ENCODE peak calls at places on chromosomes 16 and 17, in five cellular contexts. One of them, this sample, is unnamed. For H3K4me1 and H3K36me3, the result is how much of the 10 kb centered on the place peaks cover.

GRCh38 chr17:51016099-51016498 is 104.6 kb downstream of the SPAG9 start:
- DNase-seq in colonic mucosa: no peak
- DNase-seq in cardiac muscle cell: no peak
- DNase-seq in mucosa of descending colon: no peak
- DNase-seq in adrenal gland: no peak
- DNase-seq in this sample: no peak

GRCh38 chr16:57889960-57890751 is 80.8 kb downstream of the CNGB1 start:
- DNase-seq in adrenal gland: peak
- DNase-seq in cardiac muscle cell: peak
- DNase-seq in colonic mucosa: peak
- DNase-seq in mucosa of descending colon: no peak
- DNase-seq in this sample: no peak

GRCh38 chr16:46696957-46697356 is 7.5 kb downstream of the ORC6 start:
- DNase-seq in colonic mucosa: no peak
- DNase-seq in cardiac muscle cell: no peak
- DNase-seq in mucosa of descending colon: no peak
- DNase-seq in adrenal gland: no peak
- DNase-seq in this sample: no peak

GRCh38 chr17:46952115-46952514 is 26.9 kb downstream of the RPRML start:
- DNase-seq in adrenal gland: no peak
- DNase-seq in mucosa of descending colon: no peak
- DNase-seq in cardiac muscle cell: no peak
- DNase-seq in colonic mucosa: no peak
- DNase-seq in this sample: no peak

GRCh38 chr16:1407749-1408148 is 6.8 kb downstream of the UNKL start:
- DNase-seq in colonic mucosa: no peak
- DNase-seq in adrenal gland: no peak
- DNase-seq in cardiac muscle cell: peak
- DNase-seq in mucosa of descending colon: no peak
- DNase-seq in this sample: no peak

GRCh38 chr16:83588070-83588469 is 219.7 kb upstream of the HSBP1 start:
- DNase-seq in adrenal gland: no peak
- DNase-seq in cardiac muscle cell: no peak
- DNase-seq in mucosa of descending colon: no peak
- DNase-seq in colonic mucosa: no peak
- DNase-seq in this sample: no peak

GRCh38 chr16:68564367-68564985 is 25.4 kb downstream of the ZFP90 start:
- DNase-seq in adrenal gland: no peak
- DNase-seq in colonic mucosa: no peak
- DNase-seq in mucosa of descending colon: no peak
- DNase-seq in cardiac muscle cell: peak
- DNase-seq in this sample: no peak

GRCh38 chr16:15034266-15035162 is 21.4 kb downstream of the NTAN1 start:
- DNase-seq in cardiac muscle cell: peak
- DNase-seq in mucosa of descending colon: no peak
- DNase-seq in adrenal gland: no peak
- DNase-seq in colonic mucosa: no peak
- DNase-seq in this sample: no peak

GRCh38 chr16:83660282-83660681 is 147.5 kb upstream of the HSBP1 start:
- DNase-seq in mucosa of descending colon: no peak
- DNase-seq in adrenal gland: no peak
- DNase-seq in colonic mucosa: no peak
- DNase-seq in cardiac muscle cell: no peak
- DNase-seq in this sample: no peak

GRCh38 chr16:14111713-14112538 is 40.8 kb downstream of the MRTFB start:
- DNase-seq in adrenal gland: peak
- DNase-seq in cardiac muscle cell: peak
- DNase-seq in mucosa of descending colon: peak
- DNase-seq in colonic mucosa: peak
- DNase-seq in this sample: peak

GRCh38 chr17:75771334-75772281 is 6.6 kb upstream of the GALK1 start:
- DNase-seq in colonic mucosa: no peak
- DNase-seq in adrenal gland: peak
- DNase-seq in cardiac muscle cell: peak
- DNase-seq in mucosa of descending colon: peak
- DNase-seq in this sample: no peak

GRCh38 chr16:31177136-31177535 is 2.8 kb upstream of the FUS start:
- DNase-seq in adrenal gland: no peak
- DNase-seq in cardiac muscle cell: no peak
- DNase-seq in mucosa of descending colon: no peak
- DNase-seq in colonic mucosa: no peak
- DNase-seq in this sample: no peak

GRCh38 chr16:27067138-27067537 is 411 bp downstream of the C16orf82 start:
- DNase-seq in colonic mucosa: no peak
- DNase-seq in adrenal gland: no peak
- DNase-seq in cardiac muscle cell: no peak
- DNase-seq in mucosa of descending colon: no peak
- DNase-seq in this sample: no peak

GRCh38 chr17:42598905-42599304 is 10.3 kb downstream of the RETREG3 start:
- DNase-seq in adrenal gland: no peak
- DNase-seq in cardiac muscle cell: no peak
- DNase-seq in colonic mucosa: no peak
- DNase-seq in mucosa of descending colon: no peak
- DNase-seq in this sample: peak

GRCh38 chr16:51989637-51990230 is 557.2 kb downstream of the TOX3 start:
- DNase-seq in mucosa of descending colon: no peak
- DNase-seq in cardiac muscle cell: no peak
- DNase-seq in colonic mucosa: no peak
- DNase-seq in adrenal gland: no peak
- DNase-seq in this sample: no peak

GRCh38 chr16:66954097-66954659 is 6.9 kb upstream of the CES3 start:
- DNase-seq in adrenal gland: peak
- DNase-seq in cardiac muscle cell: peak
- DNase-seq in mucosa of descending colon: peak
- DNase-seq in colonic mucosa: peak
- DNase-seq in this sample: peak

GRCh38 chr17:51097708-51098446 is 22.8 kb downstream of the SPAG9 start:
- DNase-seq in adrenal gland: no peak
- DNase-seq in colonic mucosa: peak
- DNase-seq in mucosa of descending colon: no peak
- DNase-seq in cardiac muscle cell: no peak
- DNase-seq in this sample: no peak

GRCh38 chr16:68072038-68072695 is 13.0 kb upstream of the NFATC3 start:
- DNase-seq in colonic mucosa: peak
- DNase-seq in adrenal gland: peak
- DNase-seq in cardiac muscle cell: no peak
- DNase-seq in mucosa of descending colon: peak
- DNase-seq in this sample: no peak

GRCh38 chr16:53761967-53762726 is 58.2 kb downstream of the FTO start:
- DNase-seq in adrenal gland: no peak
- DNase-seq in mucosa of descending colon: no peak
- DNase-seq in cardiac muscle cell: peak
- DNase-seq in colonic mucosa: no peak
- DNase-seq in this sample: no peak

DNA sequence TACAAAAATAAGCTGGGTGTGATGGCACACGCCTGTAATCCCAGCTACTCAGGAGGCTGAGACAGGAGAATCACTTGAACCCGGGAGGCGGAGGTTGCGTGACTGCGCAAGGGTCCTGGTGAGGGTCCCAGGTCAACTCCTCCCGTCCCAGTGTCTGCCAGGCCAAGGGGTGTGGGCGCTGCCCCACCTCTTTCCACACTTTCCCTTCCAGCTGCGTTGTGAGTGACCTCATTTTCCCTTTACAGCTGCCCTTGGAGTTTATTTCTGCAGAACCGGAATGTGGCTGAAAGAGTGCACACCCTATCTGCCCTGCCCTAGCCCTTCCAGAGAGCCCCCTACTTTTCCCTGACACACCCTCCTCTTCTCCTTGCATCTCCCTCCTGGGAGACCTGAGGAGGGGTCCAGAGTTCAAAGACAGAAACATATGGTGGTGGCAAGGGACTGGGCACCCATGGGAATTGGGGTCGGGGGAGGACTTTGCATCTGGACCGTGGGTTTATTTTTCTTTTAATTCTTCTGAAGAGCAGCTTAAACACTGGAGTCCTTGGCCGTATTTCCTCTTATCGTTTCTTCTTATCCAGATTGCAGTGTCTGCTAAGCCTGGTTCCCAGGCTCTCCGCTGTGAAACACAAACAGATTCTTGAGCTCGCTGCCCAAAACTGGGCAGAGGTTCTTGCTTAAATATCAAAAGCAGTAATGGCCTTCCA is 20.9 kb downstream of the MRC2 start:
- DNase-seq in adrenal gland: no peak
- DNase-seq in mucosa of descending colon: no peak
- DNase-seq in colonic mucosa: no peak
- DNase-seq in cardiac muscle cell: no peak
- DNase-seq in this sample: no peak
- H3K4me1 ChIP-seq in adrenal gland: under half
- H3K4me1 ChIP-seq in mucosa of descending colon: under half
- H3K4me1 ChIP-seq in colonic mucosa: under half
- H3K4me1 ChIP-seq in cardiac muscle cell: under half
- H3K4me1 ChIP-seq in this sample: under half

GRCh38 chr16:24117680-24118079 is 138.5 kb upstream of the CACNG3 start:
- DNase-seq in adrenal gland: no peak
- DNase-seq in mucosa of descending colon: no peak
- DNase-seq in cardiac muscle cell: no peak
- DNase-seq in colonic mucosa: no peak
- DNase-seq in this sample: no peak
- H3K36me3 ChIP-seq in adrenal gland: under half
- H3K36me3 ChIP-seq in mucosa of descending colon: under half
- H3K36me3 ChIP-seq in cardiac muscle cell: under half
- H3K36me3 ChIP-seq in colonic mucosa: under half
- H3K36me3 ChIP-seq in this sample: under half

GRCh38 chr17:18857864-18858566 is at the start of gene PRPSAP2:
- DNase-seq in adrenal gland: peak
- DNase-seq in colonic mucosa: peak
- DNase-seq in cardiac muscle cell: peak
- DNase-seq in mucosa of descending colon: peak
- DNase-seq in this sample: peak
- TF ChIP-seq CTCF in adrenal gland: no peak
- TF ChIP-seq CTCF in colonic mucosa: no peak
- TF ChIP-seq CTCF in cardiac muscle cell: no peak
- TF ChIP-seq CTCF in mucosa of descending colon: no peak
- TF ChIP-seq CTCF in this sample: no peak

DNA sequence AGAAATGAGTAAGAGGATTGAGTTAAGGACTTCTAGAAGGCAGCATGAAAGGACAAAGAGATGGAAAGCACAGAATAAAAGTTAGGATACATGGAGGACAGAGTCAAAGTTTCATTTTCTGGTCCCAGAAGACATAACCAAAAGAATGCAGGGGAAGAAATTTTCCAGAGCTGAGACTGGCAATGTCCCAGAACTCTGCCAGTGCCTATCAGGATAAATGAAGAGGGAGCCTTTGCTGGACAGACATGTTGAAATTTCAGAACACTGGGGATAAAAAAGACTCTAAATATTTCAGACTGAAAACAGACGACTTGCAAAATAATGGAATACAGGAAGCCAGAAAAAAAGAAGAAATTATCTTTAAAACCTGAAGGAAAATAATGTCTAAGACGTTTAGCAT is 55.7 kb downstream of the NT5M start:
- DNase-seq in mucosa of descending colon: no peak
- DNase-seq in cardiac muscle cell: peak
- DNase-seq in adrenal gland: no peak
- DNase-seq in colonic mucosa: no peak
- DNase-seq in this sample: no peak
- H3K4me1 ChIP-seq in mucosa of descending colon: under half
- H3K4me1 ChIP-seq in cardiac muscle cell: under half
- H3K4me1 ChIP-seq in adrenal gland: under half
- H3K4me1 ChIP-seq in colonic mucosa: under half
- H3K4me1 ChIP-seq in this sample: under half

GRCh38 chr16:4698321-4699029 is 5.1 kb downstream of the NUDT16L1 start:
- DNase-seq in adrenal gland: no peak
- DNase-seq in mucosa of descending colon: peak
- DNase-seq in colonic mucosa: no peak
- DNase-seq in cardiac muscle cell: no peak
- DNase-seq in this sample: no peak
- H3K36me3 ChIP-seq in adrenal gland: under half
- H3K36me3 ChIP-seq in mucosa of descending colon: under half
- H3K36me3 ChIP-seq in colonic mucosa: under half
- H3K36me3 ChIP-seq in cardiac muscle cell: under half
- H3K36me3 ChIP-seq in this sample: half or more

GRCh38 chr16:87149051-87149450 is 168.1 kb downstream of the C16orf95 start:
- DNase-seq in cardiac muscle cell: no peak
- DNase-seq in colonic mucosa: no peak
- DNase-seq in mucosa of descending colon: no peak
- DNase-seq in adrenal gland: no peak
- DNase-seq in this sample: no peak

GRCh38 chr16:87144232-87144631 is 173.0 kb downstream of the C16orf95 start:
- DNase-seq in cardiac muscle cell: no peak
- DNase-seq in colonic mucosa: no peak
- DNase-seq in adrenal gland: no peak
- DNase-seq in mucosa of descending colon: no peak
- DNase-seq in this sample: no peak

GRCh38 chr16:87143661-87144121 is 173.5 kb downstream of the C16orf95 start:
- DNase-seq in colonic mucosa: no peak
- DNase-seq in cardiac muscle cell: no peak
- DNase-seq in adrenal gland: no peak
- DNase-seq in mucosa of descending colon: no peak
- DNase-seq in this sample: no peak

GRCh38 chr16:87146676-87147075 is 170.5 kb downstream of the C16orf95 start:
- DNase-seq in cardiac muscle cell: no peak
- DNase-seq in mucosa of descending colon: no peak
- DNase-seq in adrenal gland: no peak
- DNase-seq in colonic mucosa: no peak
- DNase-seq in this sample: no peak

DNA sequence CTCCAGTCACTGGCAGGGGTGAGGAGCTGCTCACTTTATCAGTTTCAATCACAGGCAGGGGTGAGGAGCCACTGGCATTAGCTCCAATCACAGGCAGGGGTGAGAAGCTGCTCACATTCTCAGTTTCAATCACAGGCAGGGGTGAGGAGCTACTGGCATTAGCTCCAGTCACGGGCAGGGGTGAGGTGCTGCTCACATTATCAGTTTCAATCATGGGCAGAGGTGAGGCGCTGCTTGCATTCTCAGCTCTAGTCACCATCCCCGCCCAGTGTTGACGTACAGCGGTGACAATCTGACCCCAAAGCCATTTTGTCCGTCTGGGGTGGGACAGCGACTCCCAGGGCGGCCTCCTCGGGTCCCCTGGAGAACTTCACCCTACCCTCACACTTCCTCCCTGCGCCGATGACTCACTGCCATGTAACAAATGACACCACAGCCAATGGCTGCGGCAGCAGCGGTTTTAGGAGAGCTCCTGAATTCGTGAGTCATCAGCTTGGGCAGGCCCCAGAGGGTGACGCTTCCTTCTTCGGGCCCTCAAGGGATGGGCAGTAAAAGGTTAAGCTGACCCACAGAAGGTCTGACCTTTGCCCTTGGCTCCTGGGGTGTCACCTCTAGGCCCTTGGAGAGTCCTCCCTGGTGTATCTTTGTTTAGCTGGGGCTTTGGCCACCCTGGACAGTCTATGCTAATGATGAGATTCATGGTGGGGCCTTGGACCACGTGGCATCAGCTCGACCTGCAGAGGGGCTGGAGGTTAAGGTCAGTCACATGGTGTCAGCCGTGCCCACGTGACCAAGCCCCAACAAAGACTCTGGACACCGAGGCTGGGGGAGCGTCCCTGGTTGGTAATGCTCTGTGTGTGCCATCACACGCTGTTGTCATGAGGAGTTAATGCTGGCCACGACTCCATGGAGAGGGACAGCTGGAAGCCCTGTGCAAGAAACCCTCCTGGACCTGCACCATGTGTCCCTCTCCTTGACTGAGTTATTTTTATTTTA is 171.7 kb downstream of the C16orf95 start:
- DNase-seq in colonic mucosa: no peak
- DNase-seq in adrenal gland: no peak
- DNase-seq in mucosa of descending colon: no peak
- DNase-seq in cardiac muscle cell: peak
- DNase-seq in this sample: no peak
- TF ChIP-seq CTCF in colonic mucosa: no peak
- TF ChIP-seq CTCF in adrenal gland: no peak
- TF ChIP-seq CTCF in mucosa of descending colon: no peak
- TF ChIP-seq CTCF in cardiac muscle cell: peak
- TF ChIP-seq CTCF in this sample: no peak

This sample was measured in stomach.